ENCODE peak calls at places on chromosomes 12 and 14, in six cellular contexts. One of them, this sample, is unnamed.

GRCh38 chr12:47530050-47530449 is 175.8 kb downstream of the RPAP3 start:
- DNase-seq in glutamatergic neuron: no peak
- DNase-seq in activated T-helper 1 cell treated with anti-CD3 and anti-CD28 coated beads, Interleukin-2, amount 50 U/mL, for 16 hours: no peak
- DNase-seq in activated naive CD4-positive, alpha-beta T cell treated with anti-CD3 and anti-CD28 coated beads, Interleukin-2, amount 50 U/mL, for 72 hours: no peak
- DNase-seq in kidney epithelial cell: no peak
- DNase-seq in EL: no peak
- DNase-seq in this sample: no peak

GRCh38 chr14:36502558-36503508 is 17.2 kb downstream of the NKX2-1 start:
- DNase-seq in glutamatergic neuron: no peak
- DNase-seq in kidney epithelial cell: no peak
- DNase-seq in EL: no peak
- DNase-seq in activated T-helper 1 cell treated with anti-CD3 and anti-CD28 coated beads, Interleukin-2, amount 50 U/mL, for 16 hours: no peak
- DNase-seq in activated naive CD4-positive, alpha-beta T cell treated with anti-CD3 and anti-CD28 coated beads, Interleukin-2, amount 50 U/mL, for 72 hours: no peak
- DNase-seq in this sample: no peak

GRCh38 chr12:96195845-96196451 is 1.8 kb downstream of the ELK3 start:
- DNase-seq in activated T-helper 1 cell treated with anti-CD3 and anti-CD28 coated beads, Interleukin-2, amount 50 U/mL, for 16 hours: no peak
- DNase-seq in kidney epithelial cell: no peak
- DNase-seq in glutamatergic neuron: no peak
- DNase-seq in EL: peak
- DNase-seq in activated naive CD4-positive, alpha-beta T cell treated with anti-CD3 and anti-CD28 coated beads, Interleukin-2, amount 50 U/mL, for 72 hours: peak
- DNase-seq in this sample: peak

GRCh38 chr12:59820594-59821011 is 224.8 kb downstream of the SLC16A7 start:
- DNase-seq in activated T-helper 1 cell treated with anti-CD3 and anti-CD28 coated beads, Interleukin-2, amount 50 U/mL, for 16 hours: no peak
- DNase-seq in glutamatergic neuron: no peak
- DNase-seq in EL: peak
- DNase-seq in kidney epithelial cell: no peak
- DNase-seq in activated naive CD4-positive, alpha-beta T cell treated with anti-CD3 and anti-CD28 coated beads, Interleukin-2, amount 50 U/mL, for 72 hours: no peak
- DNase-seq in this sample: no peak

GRCh38 chr14:72311116-72311515 is 378.9 kb downstream of the RGS6 start:
- DNase-seq in EL: no peak
- DNase-seq in activated T-helper 1 cell treated with anti-CD3 and anti-CD28 coated beads, Interleukin-2, amount 50 U/mL, for 16 hours: no peak
- DNase-seq in glutamatergic neuron: no peak
- DNase-seq in kidney epithelial cell: peak
- DNase-seq in activated naive CD4-positive, alpha-beta T cell treated with anti-CD3 and anti-CD28 coated beads, Interleukin-2, amount 50 U/mL, for 72 hours: no peak
- DNase-seq in this sample: peak

GRCh38 chr12:48822711-48823110 is 4.4 kb downstream of the CACNB3 start:
- DNase-seq in kidney epithelial cell: no peak
- DNase-seq in activated naive CD4-positive, alpha-beta T cell treated with anti-CD3 and anti-CD28 coated beads, Interleukin-2, amount 50 U/mL, for 72 hours: no peak
- DNase-seq in glutamatergic neuron: no peak
- DNase-seq in activated T-helper 1 cell treated with anti-CD3 and anti-CD28 coated beads, Interleukin-2, amount 50 U/mL, for 16 hours: no peak
- DNase-seq in EL: no peak
- DNase-seq in this sample: no peak

GRCh38 chr12:83573676-83574075 is 887.0 kb downstream of the TMTC2 start:
- DNase-seq in glutamatergic neuron: no peak
- DNase-seq in activated T-helper 1 cell treated with anti-CD3 and anti-CD28 coated beads, Interleukin-2, amount 50 U/mL, for 16 hours: no peak
- DNase-seq in EL: peak
- DNase-seq in kidney epithelial cell: peak
- DNase-seq in activated naive CD4-positive, alpha-beta T cell treated with anti-CD3 and anti-CD28 coated beads, Interleukin-2, amount 50 U/mL, for 72 hours: no peak
- DNase-seq in this sample: no peak

GRCh38 chr14:61511558-61511924 is 183.8 kb upstream of the HIF1A start:
- DNase-seq in activated T-helper 1 cell treated with anti-CD3 and anti-CD28 coated beads, Interleukin-2, amount 50 U/mL, for 16 hours: no peak
- DNase-seq in EL: no peak
- DNase-seq in glutamatergic neuron: no peak
- DNase-seq in kidney epithelial cell: no peak
- DNase-seq in activated naive CD4-positive, alpha-beta T cell treated with anti-CD3 and anti-CD28 coated beads, Interleukin-2, amount 50 U/mL, for 72 hours: peak
- DNase-seq in this sample: no peak

GRCh38 chr14:20606190-20606901 is 15.2 kb upstream of the RNASE12 start:
- DNase-seq in kidney epithelial cell: no peak
- DNase-seq in glutamatergic neuron: no peak
- DNase-seq in activated T-helper 1 cell treated with anti-CD3 and anti-CD28 coated beads, Interleukin-2, amount 50 U/mL, for 16 hours: no peak
- DNase-seq in EL: peak
- DNase-seq in activated naive CD4-positive, alpha-beta T cell treated with anti-CD3 and anti-CD28 coated beads, Interleukin-2, amount 50 U/mL, for 72 hours: no peak
- DNase-seq in this sample: peak

GRCh38 chr12:45331552-45331951 is 115.7 kb downstream of the ANO6 start:
- DNase-seq in activated naive CD4-positive, alpha-beta T cell treated with anti-CD3 and anti-CD28 coated beads, Interleukin-2, amount 50 U/mL, for 72 hours: no peak
- DNase-seq in activated T-helper 1 cell treated with anti-CD3 and anti-CD28 coated beads, Interleukin-2, amount 50 U/mL, for 16 hours: no peak
- DNase-seq in EL: no peak
- DNase-seq in glutamatergic neuron: no peak
- DNase-seq in kidney epithelial cell: no peak
- DNase-seq in this sample: no peak

GRCh38 chr14:78445275-78445674 is 275.1 kb downstream of the NRXN3 start:
- DNase-seq in activated naive CD4-positive, alpha-beta T cell treated with anti-CD3 and anti-CD28 coated beads, Interleukin-2, amount 50 U/mL, for 72 hours: no peak
- DNase-seq in kidney epithelial cell: no peak
- DNase-seq in EL: no peak
- DNase-seq in activated T-helper 1 cell treated with anti-CD3 and anti-CD28 coated beads, Interleukin-2, amount 50 U/mL, for 16 hours: no peak
- DNase-seq in glutamatergic neuron: no peak
- DNase-seq in this sample: no peak

GRCh38 chr14:64758025-64758521 is 53.8 kb downstream of the PLEKHG3 start:
- DNase-seq in kidney epithelial cell: peak
- DNase-seq in EL: peak
- DNase-seq in glutamatergic neuron: peak
- DNase-seq in activated naive CD4-positive, alpha-beta T cell treated with anti-CD3 and anti-CD28 coated beads, Interleukin-2, amount 50 U/mL, for 72 hours: no peak
- DNase-seq in activated T-helper 1 cell treated with anti-CD3 and anti-CD28 coated beads, Interleukin-2, amount 50 U/mL, for 16 hours: no peak
- DNase-seq in this sample: no peak

GRCh38 chr12:16347391-16348298 is at the start of gene MGST1:
- DNase-seq in activated T-helper 1 cell treated with anti-CD3 and anti-CD28 coated beads, Interleukin-2, amount 50 U/mL, for 16 hours: no peak
- DNase-seq in glutamatergic neuron: peak
- DNase-seq in EL: peak
- DNase-seq in kidney epithelial cell: no peak
- DNase-seq in activated naive CD4-positive, alpha-beta T cell treated with anti-CD3 and anti-CD28 coated beads, Interleukin-2, amount 50 U/mL, for 72 hours: no peak
- DNase-seq in this sample: peak

GRCh38 chr14:69298131-69299071 is 38.4 kb downstream of the GALNT16 start:
- DNase-seq in glutamatergic neuron: no peak
- DNase-seq in EL: no peak
- DNase-seq in kidney epithelial cell: no peak
- DNase-seq in activated naive CD4-positive, alpha-beta T cell treated with anti-CD3 and anti-CD28 coated beads, Interleukin-2, amount 50 U/mL, for 72 hours: no peak
- DNase-seq in activated T-helper 1 cell treated with anti-CD3 and anti-CD28 coated beads, Interleukin-2, amount 50 U/mL, for 16 hours: no peak
- DNase-seq in this sample: peak

GRCh38 chr14:100709252-100709955 is 17.3 kb upstream of the DLK1 start:
- DNase-seq in activated naive CD4-positive, alpha-beta T cell treated with anti-CD3 and anti-CD28 coated beads, Interleukin-2, amount 50 U/mL, for 72 hours: peak
- DNase-seq in EL: peak
- DNase-seq in kidney epithelial cell: no peak
- DNase-seq in glutamatergic neuron: no peak
- DNase-seq in activated T-helper 1 cell treated with anti-CD3 and anti-CD28 coated beads, Interleukin-2, amount 50 U/mL, for 16 hours: no peak
- DNase-seq in this sample: no peak

GRCh38 chr14:65354715-65355114 is 57.8 kb upstream of the FUT8 start:
- DNase-seq in activated naive CD4-positive, alpha-beta T cell treated with anti-CD3 and anti-CD28 coated beads, Interleukin-2, amount 50 U/mL, for 72 hours: no peak
- DNase-seq in EL: no peak
- DNase-seq in activated T-helper 1 cell treated with anti-CD3 and anti-CD28 coated beads, Interleukin-2, amount 50 U/mL, for 16 hours: no peak
- DNase-seq in kidney epithelial cell: no peak
- DNase-seq in glutamatergic neuron: no peak
- DNase-seq in this sample: no peak